ENCODE peak calls at places on chromosomes 3 and 15, in five cellular contexts. U is non-pigmented ciliary epithelial cell; M is iPS-NIHi11; Z is HT1080; G is activated T-helper 9 cell treated with anti-CD3 and anti-CD28 coated beads, Interleukin-2, amount 50 U/mL, for 16 hours. Y is an unnamed sample.
A peak's percentile ranks its signal among the peaks of the same experiment; 100 is the strongest.

GRCh38 chr3:117019082-117019713 is 309.6 kb downstream of the TUSC7 start:
- DNase-seq in U (peak; percentile 15), M (peak; percentile 48), Z (peak; percentile 0), G (no peak), Y (no peak)

GRCh38 chr15:46502668-46503067 is 867.8 kb downstream of the SQOR start:
- DNase-seq in U (no peak), M (no peak), Z (peak; percentile 10), G (no peak), Y (no peak)

GRCh38 chr3:52440671-52441070 is 4.2 kb downstream of the SEMA3G start:
- DNase-seq in U (no peak), M (no peak), Z (no peak), G (no peak), Y (no peak)

GRCh38 chr3:124260206-124260915 is 268.4 kb upstream of the ROPN1 start:
- DNase-seq in U (no peak), M (no peak), Z (peak; percentile 90), G (no peak), Y (no peak)

GRCh38 chr3:13235897-13236296 is 162.7 kb upstream of the IQSEC1 start:
- DNase-seq in U (no peak), M (no peak), Z (peak; percentile 18), G (no peak), Y (no peak)

GRCh38 chr3:150202696-150203095 is 205.4 kb upstream of the TSC22D2 start:
- DNase-seq in U (no peak), M (no peak), Z (no peak), G (no peak), Y (no peak)

GRCh38 chr3:195811756-195812155 is at the start of gene MUC4:
- DNase-seq in U (no peak), M (no peak), Z (no peak), G (no peak), Y (no peak)

GRCh38 chr3:195900426-195901355 is 7.7 kb downstream of the TNK2 start:
- DNase-seq in U (no peak), M (no peak), Z (peak; percentile 100), G (no peak), Y (no peak)

GRCh38 chr3:170730071-170730812 is 139.8 kb downstream of the RPL22L1 start:
- DNase-seq in U (no peak), M (no peak), Z (no peak), G (no peak), Y (no peak)

GRCh38 chr3:3196148-3196861 is 16.8 kb upstream of the CRBN start:
- DNase-seq in U (no peak), M (peak; percentile 36), Z (no peak), G (no peak), Y (no peak)

GRCh38 chr3:50340404-50341329 is at the start of gene RASSF1:
- DNase-seq in U (no peak), M (no peak), Z (no peak), G (peak; percentile 50), Y (peak; percentile 62)

GRCh38 chr3:67647390-67647878 is 7.0 kb downstream of the SUCLG2 start:
- DNase-seq in U (peak; percentile 98), M (no peak), Z (peak; percentile 97), G (no peak), Y (no peak)

GRCh38 chr3:73399666-73400253 is 225.0 kb downstream of the PDZRN3 start:
- DNase-seq in U (no peak), M (no peak), Z (no peak), G (no peak), Y (no peak)

GRCh38 chr3:195441476-195441970 is 1.3 kb downstream of the ACAP2 start:
- DNase-seq in U (no peak), M (no peak), Z (peak; percentile 32), G (no peak), Y (no peak)

GRCh38 chr3:131688370-131688769 is 185.6 kb upstream of the MRPL3 start:
- DNase-seq in U (no peak), M (no peak), Z (no peak), G (no peak), Y (no peak)

GRCh38 chr3:10289785-10290355 is 2.9 kb downstream of the GHRL start:
- DNase-seq in U (no peak), M (no peak), Z (no peak), G (no peak), Y (no peak)

GRCh38 chr3:50512131-50512530 is 8.7 kb upstream of the CACNA2D2 start:
- DNase-seq in U (no peak), M (no peak), Z (no peak), G (no peak), Y (no peak)

GRCh38 chr3:170740726-170741591 is 129.0 kb downstream of the RPL22L1 start:
- DNase-seq in U (no peak), M (no peak), Z (peak; percentile 80), G (no peak), Y (no peak)

GRCh38 chr15:100769043-100769974 is 110.3 kb upstream of the ALDH1A3 start:
- DNase-seq in U (no peak), M (no peak), Z (no peak), G (no peak), Y (no peak)

GRCh38 chr3:63951901-63952594 is 39.9 kb upstream of the SCAANT1 start:
- DNase-seq in U (no peak), M (no peak), Z (no peak), G (no peak), Y (no peak)

GRCh38 chr15:66704019-66704782 is 2.2 kb downstream of the SMAD6 start:
- DNase-seq in U (no peak), M (no peak), Z (no peak), G (no peak), Y (no peak)

GRCh38 chr15:52699457-52699856 is 20.3 kb upstream of the ATOSA start:
- DNase-seq in U (peak; percentile 11), M (no peak), Z (no peak), G (no peak), Y (no peak)

GRCh38 chr3:161957467-161957866 is 460.9 kb downstream of the OTOL1 start:
- DNase-seq in U (no peak), M (no peak), Z (peak; percentile 17), G (no peak), Y (no peak)

GRCh38 chr15:33963831-33964664 is 4.2 kb upstream of the CHRM5 start:
- DNase-seq in U (no peak), M (peak; percentile 31), Z (peak; percentile 40), G (no peak), Y (no peak)

GRCh38 chr3:136311971-136312370 is 61.8 kb downstream of the PCCB start:
- DNase-seq in U (no peak), M (no peak), Z (no peak), G (no peak), Y (no peak)

GRCh38 chr15:63473007-63473748 is 31.2 kb upstream of the USP3 start:
- DNase-seq in U (no peak), M (no peak), Z (no peak), G (no peak), Y (no peak)

GRCh38 chr3:194270627-194271458 is 80.3 kb downstream of the CPN2 start:
- DNase-seq in U (no peak), M (no peak), Z (peak; percentile 36), G (no peak), Y (no peak)

GRCh38 chr3:173870976-173871375 is 473.4 kb downstream of the NLGN1 start:
- DNase-seq in U (no peak), M (no peak), Z (peak; percentile 23), G (no peak), Y (no peak)

GRCh38 chr3:10023587-10024310 is 2.5 kb upstream of the FANCD2 start:
- DNase-seq in U (no peak), M (no peak), Z (peak; percentile 70), G (no peak), Y (no peak)

GRCh38 chr3:117308756-117309155 is 599.2 kb downstream of the TUSC7 start:
- DNase-seq in U (no peak), M (no peak), Z (no peak), G (no peak), Y (no peak)

GRCh38 chr3:123723527-123724168 is 138.8 kb upstream of the HACD2 start:
- DNase-seq in U (peak; percentile 54), M (peak; percentile 88), Z (peak; percentile 84), G (no peak), Y (no peak)

GRCh38 chr15:84915011-84915958 is 30.8 kb downstream of the SLC28A1 start:
- DNase-seq in U (peak; percentile 74), M (peak; percentile 68), Z (peak; percentile 78), G (peak; percentile 12), Y (no peak)

GRCh38 chr15:100026041-100026440 is 292.8 kb upstream of the LYSMD4 start:
- DNase-seq in U (no peak), M (no peak), Z (no peak), G (no peak), Y (no peak)

GRCh38 chr3:59106085-59106629 is 56.3 kb upstream of the CFAP20DC start:
- DNase-seq in U (no peak), M (no peak), Z (no peak), G (no peak), Y (no peak)

GRCh38 chr3:71016141-71016845 is 567.2 kb downstream of the FOXP1 start:
- DNase-seq in U (no peak), M (no peak), Z (no peak), G (no peak), Y (no peak)

GRCh38 chr15:91704343-91704742 is 149.2 kb upstream of the SLCO3A1 start:
- DNase-seq in U (no peak), M (no peak), Z (no peak), G (no peak), Y (no peak)

GRCh38 chr15:27219636-27220035 is 248.7 kb downstream of the GABRG3 start:
- DNase-seq in U (no peak), M (no peak), Z (no peak), G (no peak), Y (no peak)

GRCh38 chr3:184110316-184110725 is 13.5 kb downstream of the HTR3E start:
- DNase-seq in U (no peak), M (no peak), Z (peak; percentile 84), G (no peak), Y (no peak)